ENCODE peak calls at places on chromosome 2, in six cellular contexts. One of them, this sample, is unnamed.

GRCh38 chr2:203418271-203418670 is 90.1 kb downstream of the ABI2 start:
- DNase-seq in endothelial cell: no peak
- DNase-seq in ELF-1: no peak
- DNase-seq in ELR: no peak
- DNase-seq in SJSA1: no peak
- DNase-seq in lung microvascular endothelial cell: no peak
- DNase-seq in this sample: no peak

GRCh38 chr2:217979151-217979811 is 23.5 kb downstream of the TNS1 start:
- DNase-seq in ELF-1: peak
- DNase-seq in endothelial cell: no peak
- DNase-seq in SJSA1: no peak
- DNase-seq in lung microvascular endothelial cell: peak
- DNase-seq in ELR: no peak
- DNase-seq in this sample: no peak

GRCh38 chr2:78967294-78967693 is 58.2 kb upstream of the REG3G start:
- DNase-seq in ELR: no peak
- DNase-seq in endothelial cell: no peak
- DNase-seq in lung microvascular endothelial cell: no peak
- DNase-seq in SJSA1: no peak
- DNase-seq in ELF-1: no peak
- DNase-seq in this sample: no peak

GRCh38 chr2:187174582-187174981 is 273.5 kb downstream of the CALCRL start:
- DNase-seq in endothelial cell: no peak
- DNase-seq in SJSA1: no peak
- DNase-seq in lung microvascular endothelial cell: peak
- DNase-seq in ELR: peak
- DNase-seq in ELF-1: peak
- DNase-seq in this sample: no peak

GRCh38 chr2:229539628-229540027 is 174.7 kb downstream of the DNER start:
- DNase-seq in SJSA1: no peak
- DNase-seq in endothelial cell: no peak
- DNase-seq in lung microvascular endothelial cell: no peak
- DNase-seq in ELF-1: no peak
- DNase-seq in ELR: peak
- DNase-seq in this sample: no peak

GRCh38 chr2:120988741-120989555 is 253.3 kb downstream of the GLI2 start:
- DNase-seq in ELF-1: no peak
- DNase-seq in SJSA1: peak
- DNase-seq in ELR: no peak
- DNase-seq in lung microvascular endothelial cell: no peak
- DNase-seq in endothelial cell: no peak
- DNase-seq in this sample: peak

GRCh38 chr2:176553685-176554106 is 284.5 kb downstream of the MTX2 start:
- DNase-seq in ELF-1: peak
- DNase-seq in endothelial cell: peak
- DNase-seq in ELR: peak
- DNase-seq in lung microvascular endothelial cell: peak
- DNase-seq in SJSA1: peak
- DNase-seq in this sample: peak

GRCh38 chr2:69958480-69958879 is 3.0 kb downstream of the ASPRV1 start:
- DNase-seq in endothelial cell: no peak
- DNase-seq in ELR: no peak
- DNase-seq in lung microvascular endothelial cell: no peak
- DNase-seq in ELF-1: no peak
- DNase-seq in SJSA1: no peak
- DNase-seq in this sample: peak

GRCh38 chr2:16650287-16651249 is 15.1 kb downstream of the CYRIA start:
- DNase-seq in SJSA1: peak
- DNase-seq in endothelial cell: no peak
- DNase-seq in ELR: peak
- DNase-seq in lung microvascular endothelial cell: peak
- DNase-seq in ELF-1: no peak
- DNase-seq in this sample: no peak

GRCh38 chr2:232779935-232780334 is 3.6 kb upstream of the KCNJ13 start:
- DNase-seq in lung microvascular endothelial cell: peak
- DNase-seq in endothelial cell: no peak
- DNase-seq in SJSA1: no peak
- DNase-seq in ELR: no peak
- DNase-seq in ELF-1: no peak
- DNase-seq in this sample: peak

GRCh38 chr2:37623971-37624897 is 47.2 kb downstream of the CDC42EP3 start:
- DNase-seq in lung microvascular endothelial cell: no peak
- DNase-seq in endothelial cell: no peak
- DNase-seq in SJSA1: peak
- DNase-seq in ELF-1: no peak
- DNase-seq in ELR: peak
- DNase-seq in this sample: no peak

This sample was measured in stomach.